ENCODE peak calls at places on chromosomes 12 and 14, in five cellular contexts. One of them, this sample, is unnamed.

GRCh38 chr14:60174352-60175254 is 9.4 kb upstream of the DHRS7 start:
- DNase-seq in Calu3: no peak
- DNase-seq in endothelial cell: no peak
- DNase-seq in glutamatergic neuron: no peak
- DNase-seq in transverse colon: no peak
- DNase-seq in this sample: no peak

GRCh38 chr14:49461529-49462401 is 124.4 kb downstream of the RPS29 start:
- DNase-seq in Calu3: peak
- DNase-seq in endothelial cell: peak
- DNase-seq in glutamatergic neuron: no peak
- DNase-seq in transverse colon: peak
- DNase-seq in this sample: peak

GRCh38 chr14:89330236-89331002 is 86.6 kb downstream of the FOXN3 start:
- DNase-seq in Calu3: no peak
- DNase-seq in endothelial cell: no peak
- DNase-seq in glutamatergic neuron: no peak
- DNase-seq in transverse colon: peak
- DNase-seq in this sample: no peak

GRCh38 chr14:96256420-96256819 is 410 bp downstream of the BDKRB1 start:
- DNase-seq in Calu3: no peak
- DNase-seq in endothelial cell: no peak
- DNase-seq in glutamatergic neuron: no peak
- DNase-seq in transverse colon: no peak
- DNase-seq in this sample: no peak

GRCh38 chr14:58272589-58273372 is 25.6 kb upstream of the ARID4A start:
- DNase-seq in Calu3: peak
- DNase-seq in endothelial cell: no peak
- DNase-seq in glutamatergic neuron: no peak
- DNase-seq in transverse colon: no peak
- DNase-seq in this sample: no peak

GRCh38 chr14:22555573-22556011 is 33.4 kb downstream of the DAD1 start:
- DNase-seq in Calu3: no peak
- DNase-seq in endothelial cell: no peak
- DNase-seq in glutamatergic neuron: no peak
- DNase-seq in transverse colon: no peak
- DNase-seq in this sample: no peak

GRCh38 chr12:26786491-26787124 is 46.4 kb downstream of the ITPR2 start:
- DNase-seq in Calu3: no peak
- DNase-seq in endothelial cell: no peak
- DNase-seq in glutamatergic neuron: no peak
- DNase-seq in transverse colon: no peak
- DNase-seq in this sample: no peak

GRCh38 chr12:80053048-80053790 is 46.1 kb upstream of the OTOGL start:
- DNase-seq in Calu3: no peak
- DNase-seq in endothelial cell: no peak
- DNase-seq in glutamatergic neuron: no peak
- DNase-seq in transverse colon: peak
- DNase-seq in this sample: no peak

GRCh38 chr12:18849080-18849479 is 111.2 kb downstream of the CAPZA3 start:
- DNase-seq in Calu3: peak
- DNase-seq in endothelial cell: no peak
- DNase-seq in glutamatergic neuron: no peak
- DNase-seq in transverse colon: no peak
- DNase-seq in this sample: no peak

GRCh38 chr12:62787023-62787422 is 147.9 kb downstream of the PPM1H start:
- DNase-seq in Calu3: no peak
- DNase-seq in endothelial cell: no peak
- DNase-seq in glutamatergic neuron: no peak
- DNase-seq in transverse colon: no peak
- DNase-seq in this sample: no peak

GRCh38 chr14:21350539-21350938 is 33.3 kb downstream of the SUPT16H start:
- DNase-seq in Calu3: no peak
- DNase-seq in endothelial cell: no peak
- DNase-seq in glutamatergic neuron: no peak
- DNase-seq in transverse colon: no peak
- DNase-seq in this sample: no peak

GRCh38 chr14:21343035-21343794 is 40.6 kb downstream of the SUPT16H start:
- DNase-seq in Calu3: no peak
- DNase-seq in endothelial cell: no peak
- DNase-seq in glutamatergic neuron: no peak
- DNase-seq in transverse colon: no peak
- DNase-seq in this sample: no peak

GRCh38 chr14:21352587-21352986 is 31.2 kb downstream of the SUPT16H start:
- DNase-seq in Calu3: no peak
- DNase-seq in endothelial cell: no peak
- DNase-seq in glutamatergic neuron: no peak
- DNase-seq in transverse colon: no peak
- DNase-seq in this sample: peak

GRCh38 chr14:21346532-21347135 is 37.2 kb downstream of the SUPT16H start:
- DNase-seq in Calu3: no peak
- DNase-seq in endothelial cell: no peak
- DNase-seq in glutamatergic neuron: no peak
- DNase-seq in transverse colon: no peak
- DNase-seq in this sample: no peak

DNA sequence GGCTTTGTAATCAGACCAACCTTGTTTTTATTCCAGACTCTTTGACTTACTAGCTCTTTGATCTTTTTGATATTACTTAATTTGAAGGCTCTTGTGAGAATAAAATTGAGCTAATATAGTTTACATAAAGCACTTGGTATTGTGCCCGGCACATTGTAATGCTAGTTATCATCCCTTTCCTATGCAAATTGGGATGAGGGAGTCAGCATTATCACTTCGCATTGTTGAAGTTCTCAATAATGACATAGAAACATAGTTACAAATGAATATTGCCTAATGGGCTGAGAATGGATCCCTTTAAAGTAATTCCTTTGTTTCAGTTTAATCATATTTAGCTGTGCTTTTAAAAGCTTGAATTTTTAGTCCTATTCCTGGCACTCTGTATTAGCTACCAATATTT is 36.6 kb downstream of the SUPT16H start:
- DNase-seq in Calu3: no peak
- DNase-seq in endothelial cell: no peak
- DNase-seq in glutamatergic neuron: no peak
- DNase-seq in transverse colon: no peak
- DNase-seq in this sample: no peak
- TF ChIP-seq CTCF in Calu3: no peak
- TF ChIP-seq CTCF in endothelial cell: no peak
- TF ChIP-seq CTCF in glutamatergic neuron: no peak
- TF ChIP-seq CTCF in transverse colon: no peak
- TF ChIP-seq CTCF in this sample: no peak

DNA sequence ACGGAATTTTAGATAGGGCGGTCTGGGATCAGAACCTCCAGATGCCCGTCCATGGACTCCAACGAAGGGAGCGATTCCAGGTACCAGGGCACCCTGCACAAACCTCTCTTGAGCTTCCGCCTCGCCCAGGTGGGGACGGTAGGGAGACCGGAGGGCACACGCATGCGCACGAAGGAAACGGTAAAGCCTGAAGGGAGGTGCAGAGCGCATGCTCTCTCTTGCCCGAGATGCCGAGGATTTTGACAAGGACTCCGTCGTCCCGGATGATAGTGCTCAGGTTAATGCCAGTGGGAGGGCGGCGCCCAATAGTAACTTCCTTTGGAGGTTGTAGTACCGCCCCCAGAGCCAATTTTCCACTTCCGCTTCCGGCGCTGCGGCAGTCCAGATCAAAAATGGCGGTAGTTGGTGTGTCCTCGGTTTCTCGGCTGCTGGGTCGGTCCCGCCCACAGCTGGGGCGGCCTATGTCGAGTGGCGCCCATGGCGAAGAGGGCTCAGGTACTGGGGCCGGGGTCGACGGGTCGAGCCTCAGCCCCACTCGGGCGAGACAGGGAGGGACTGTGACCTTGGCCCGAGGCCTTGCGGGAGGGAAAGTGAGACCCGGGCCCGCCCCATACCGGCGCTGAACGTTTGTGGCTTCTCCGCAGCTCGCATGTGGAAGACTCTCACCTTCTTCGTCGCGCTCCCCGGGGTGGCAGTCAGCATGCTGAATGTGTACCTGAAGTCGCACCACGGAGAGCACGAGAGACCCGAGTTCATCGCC is at the start of gene COX6A1:
- DNase-seq in Calu3: peak
- DNase-seq in endothelial cell: peak
- DNase-seq in glutamatergic neuron: peak
- DNase-seq in transverse colon: peak
- DNase-seq in this sample: peak
- TF ChIP-seq CTCF in Calu3: no peak
- TF ChIP-seq CTCF in endothelial cell: peak
- TF ChIP-seq CTCF in glutamatergic neuron: no peak
- TF ChIP-seq CTCF in transverse colon: no peak
- TF ChIP-seq CTCF in this sample: no peak

DNA sequence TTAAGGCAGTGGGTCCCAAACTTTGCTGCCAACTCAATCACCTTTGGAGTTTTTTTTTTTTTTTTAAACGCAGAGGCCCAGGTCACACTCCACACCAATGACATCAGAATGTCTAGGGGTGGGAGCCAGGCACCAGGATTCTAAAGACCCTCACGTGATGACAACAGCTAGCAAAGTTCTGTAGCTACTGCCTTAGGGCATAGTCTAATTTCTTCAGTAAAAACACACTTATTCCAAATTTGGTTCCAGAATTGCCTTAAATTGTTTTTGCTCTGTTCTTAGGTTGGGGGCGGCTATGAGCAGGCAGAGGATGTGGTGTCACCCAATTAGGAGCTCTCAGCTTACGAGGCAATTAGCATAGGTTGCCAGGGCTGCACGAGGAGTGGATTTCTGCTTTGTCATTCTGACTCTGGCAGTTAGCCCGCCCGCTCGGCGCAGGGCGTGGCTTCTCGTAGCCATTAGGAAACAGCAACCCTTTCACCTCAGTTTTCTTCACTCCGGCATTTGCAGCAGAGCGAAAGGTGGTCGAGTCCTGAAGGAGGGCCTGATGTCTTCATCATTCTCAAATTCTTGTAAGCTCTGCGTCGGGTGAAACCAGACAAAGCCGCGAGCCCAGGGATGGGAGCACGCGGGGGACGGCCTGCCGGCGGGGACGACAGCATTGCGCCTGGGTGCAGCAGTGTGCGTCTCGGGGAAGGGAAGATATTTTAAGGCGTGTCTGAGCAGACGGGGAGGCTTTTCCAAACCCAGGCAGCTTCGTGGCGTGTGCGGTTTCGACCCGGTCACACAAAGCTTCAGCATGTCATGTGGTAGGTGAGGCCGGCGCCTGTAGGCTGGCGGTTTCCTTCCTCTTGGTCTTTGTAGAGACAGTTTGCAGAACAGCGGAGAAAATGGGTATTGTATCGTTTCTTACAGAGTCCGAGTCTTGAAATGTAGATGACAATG is 16.7 kb upstream of the EID3 start:
- DNase-seq in Calu3: peak
- DNase-seq in endothelial cell: peak
- DNase-seq in glutamatergic neuron: peak
- DNase-seq in transverse colon: peak
- DNase-seq in this sample: peak
- TF ChIP-seq CTCF in Calu3: no peak
- TF ChIP-seq CTCF in endothelial cell: no peak
- TF ChIP-seq CTCF in glutamatergic neuron: no peak
- TF ChIP-seq CTCF in transverse colon: peak
- TF ChIP-seq CTCF in this sample: no peak

GRCh38 chr12:120628919-120629318 is 11.5 kb upstream of the CABP1 start:
- DNase-seq in Calu3: no peak
- DNase-seq in endothelial cell: peak
- DNase-seq in glutamatergic neuron: peak
- DNase-seq in transverse colon: peak
- DNase-seq in this sample: no peak
- TF ChIP-seq CTCF in Calu3: no peak
- TF ChIP-seq CTCF in endothelial cell: no peak
- TF ChIP-seq CTCF in glutamatergic neuron: no peak
- TF ChIP-seq CTCF in transverse colon: no peak
- TF ChIP-seq CTCF in this sample: no peak

DNA sequence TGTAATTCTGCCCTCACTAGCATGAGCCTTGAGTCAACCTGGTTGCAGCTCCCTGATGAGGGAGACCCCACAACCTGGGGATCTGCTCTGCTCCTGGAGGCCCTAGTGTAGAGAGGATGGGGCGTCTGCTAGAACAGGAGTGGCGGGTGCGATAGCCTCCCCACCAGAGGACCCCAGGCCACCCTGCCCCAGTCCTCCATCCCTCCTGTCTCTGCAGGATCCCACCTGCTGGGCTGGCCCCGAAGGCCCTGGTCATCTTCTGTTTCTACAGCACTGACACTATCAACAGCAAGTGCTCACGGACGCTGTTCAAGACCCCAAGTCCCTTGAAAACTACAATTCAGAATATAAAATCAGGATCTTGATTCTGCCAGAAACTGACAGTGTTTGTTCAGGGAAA is 15.2 kb downstream of the ANHX start:
- DNase-seq in Calu3: no peak
- DNase-seq in endothelial cell: no peak
- DNase-seq in glutamatergic neuron: no peak
- DNase-seq in transverse colon: no peak
- DNase-seq in this sample: no peak
- TF ChIP-seq CTCF in Calu3: no peak
- TF ChIP-seq CTCF in endothelial cell: no peak
- TF ChIP-seq CTCF in glutamatergic neuron: no peak
- TF ChIP-seq CTCF in transverse colon: no peak
- TF ChIP-seq CTCF in this sample: no peak

GRCh38 chr14:95167177-95167576 is 9.8 kb upstream of the DICER1 start:
- DNase-seq in Calu3: no peak
- DNase-seq in endothelial cell: no peak
- DNase-seq in glutamatergic neuron: no peak
- DNase-seq in transverse colon: no peak
- DNase-seq in this sample: no peak
- TF ChIP-seq CTCF in Calu3: no peak
- TF ChIP-seq CTCF in endothelial cell: no peak
- TF ChIP-seq CTCF in glutamatergic neuron: no peak
- TF ChIP-seq CTCF in transverse colon: no peak
- TF ChIP-seq CTCF in this sample: no peak